ENCODE peak calls at places on chromosomes 3 and 15, in four cellular contexts. D, Q, X and F are unnamed samples.
A peak's percentile ranks its signal among the peaks of the same experiment; 100 is the strongest.

GRCh38 chr15:39363761-39364586 is 216.9 kb upstream of the THBS1 start:
- DNase-seq in D (no peak), Q (no peak), X (no peak), F (no peak)

GRCh38 chr15:61195116-61196002 is 33.7 kb downstream of the RORA start:
- DNase-seq in D (no peak), Q (peak; percentile 8), X (no peak), F (no peak)

GRCh38 chr3:4042869-4043268 is 243.6 kb downstream of the LRRN1 start:
- DNase-seq in D (no peak), Q (no peak), X (no peak), F (no peak)

GRCh38 chr3:148880681-148881080 is 15.6 kb downstream of the CPA3 start:
- DNase-seq in D (no peak), Q (no peak), X (no peak), F (no peak)

GRCh38 chr3:14256561-14257342 is 78.1 kb downstream of the LSM3 start:
- DNase-seq in D (no peak), Q (no peak), X (no peak), F (no peak)

GRCh38 chr15:85091990-85092389 is 110.3 kb downstream of the PDE8A start:
- DNase-seq in D (no peak), Q (no peak), X (no peak), F (no peak)

GRCh38 chr3:108103971-108104797 is 13.4 kb upstream of the CD47 start:
- DNase-seq in D (no peak), Q (no peak), X (no peak), F (no peak)

GRCh38 chr15:95567686-95568085 is 762.8 kb upstream of the NR2F2 start:
- DNase-seq in D (no peak), Q (no peak), X (no peak), F (no peak)

GRCh38 chr3:194279701-194280360 is 71.3 kb downstream of the CPN2 start:
- DNase-seq in D (no peak), Q (no peak), X (no peak), F (no peak)

GRCh38 chr15:38671675-38672141 is 107.1 kb upstream of the RASGRP1 start:
- DNase-seq in D (no peak), Q (no peak), X (no peak), F (no peak)

DNA sequence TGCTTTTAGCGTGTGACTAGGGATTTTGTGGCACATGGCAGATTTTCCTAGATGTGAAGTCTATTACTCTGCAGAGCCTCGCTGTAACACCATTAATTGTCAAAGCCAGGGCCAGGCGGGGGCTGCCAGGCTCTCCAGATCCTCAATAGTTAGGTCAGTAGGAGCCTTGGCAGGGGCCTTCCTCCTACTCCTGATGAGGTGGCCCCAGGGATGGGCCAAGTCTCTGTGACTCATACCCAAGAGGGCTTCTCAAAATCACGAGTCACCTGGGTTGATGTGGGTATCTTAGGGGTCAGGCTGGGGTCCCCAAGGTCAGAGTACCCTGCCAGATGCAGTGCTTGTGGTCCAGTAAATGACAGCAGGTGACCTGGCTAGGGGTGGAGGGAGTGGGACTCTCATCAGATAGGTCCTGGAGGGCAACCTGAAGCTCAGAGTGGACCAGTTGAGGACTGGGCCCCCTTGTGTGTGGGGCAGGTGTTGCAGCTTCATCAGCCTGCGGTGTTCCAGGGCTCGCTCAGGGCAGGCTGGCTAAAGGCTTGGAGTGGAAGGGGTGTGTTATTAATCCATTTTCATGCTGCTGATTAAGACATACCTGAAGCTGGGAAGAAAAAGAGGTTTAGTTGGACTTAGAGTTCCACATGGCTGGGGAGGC is 88.5 kb upstream of the MYZAP start:
- DNase-seq in D (no peak), Q (no peak), X (no peak), F (no peak)
- TF ChIP-seq CTCF in D (no peak), Q (no peak), X (peak; percentile 25), F (no peak)

GRCh38 chr3:127747751-127748521 is 74.4 kb downstream of the MGLL start:
- DNase-seq in D (peak; percentile 71), Q (peak; percentile 78), X (no peak), F (no peak)
- TF ChIP-seq CTCF in D (no peak), Q (peak; percentile 44), X (no peak), F (no peak)

GRCh38 chr15:57767526-57767925 is 61.0 kb downstream of the POLR2M start:
- DNase-seq in D (no peak), Q (no peak), X (no peak), F (no peak)
- TF ChIP-seq CTCF in D (no peak), Q (no peak), X (no peak), F (no peak)

DNA sequence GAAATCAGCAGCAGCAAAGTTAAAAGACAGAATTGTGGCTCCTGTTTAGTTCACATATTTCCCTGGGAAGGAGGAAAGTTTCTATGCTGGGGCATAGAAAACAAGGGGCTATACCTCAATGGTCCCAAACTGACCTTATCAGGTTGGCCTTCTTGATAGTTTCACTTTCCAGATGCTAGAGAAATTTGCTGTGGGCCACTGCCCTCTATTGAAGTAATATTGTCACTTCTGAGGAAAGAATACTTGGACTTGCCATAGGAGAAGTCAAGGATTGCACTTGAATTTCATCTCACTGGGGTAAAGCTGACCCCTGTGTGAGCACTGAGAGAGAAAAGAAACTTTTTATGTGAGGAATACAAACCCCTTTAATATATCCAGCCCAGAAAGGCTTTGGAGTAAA is 49.3 kb upstream of the XCR1 start:
- DNase-seq in D (no peak), Q (no peak), X (no peak), F (no peak)
- TF ChIP-seq CTCF in D (no peak), Q (peak; percentile 34), X (peak; percentile 17), F (peak; percentile 18)

DNA sequence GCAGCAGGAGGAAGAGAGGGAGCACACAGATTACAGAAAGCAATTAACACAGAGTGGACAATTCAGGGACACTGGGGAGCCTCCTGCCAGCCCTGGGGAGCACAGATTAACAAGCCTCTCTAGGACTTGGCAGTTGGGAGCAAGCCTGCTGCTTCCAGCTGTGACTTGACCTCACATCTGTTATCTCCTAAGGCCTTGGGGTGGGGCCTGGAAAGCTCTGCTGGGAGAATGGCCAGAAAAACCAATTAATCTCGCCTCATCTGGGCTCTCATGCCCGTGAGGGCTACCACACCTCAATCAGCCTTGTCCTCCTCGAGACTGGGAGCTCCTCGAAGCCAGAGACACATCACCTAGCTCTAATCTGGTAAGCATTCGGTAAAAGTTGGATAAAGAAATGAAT is 39.1 kb downstream of the SEMA5B start:
- DNase-seq in D (no peak), Q (no peak), X (no peak), F (no peak)
- TF ChIP-seq CTCF in D (no peak), Q (no peak), X (no peak), F (no peak)

DNA sequence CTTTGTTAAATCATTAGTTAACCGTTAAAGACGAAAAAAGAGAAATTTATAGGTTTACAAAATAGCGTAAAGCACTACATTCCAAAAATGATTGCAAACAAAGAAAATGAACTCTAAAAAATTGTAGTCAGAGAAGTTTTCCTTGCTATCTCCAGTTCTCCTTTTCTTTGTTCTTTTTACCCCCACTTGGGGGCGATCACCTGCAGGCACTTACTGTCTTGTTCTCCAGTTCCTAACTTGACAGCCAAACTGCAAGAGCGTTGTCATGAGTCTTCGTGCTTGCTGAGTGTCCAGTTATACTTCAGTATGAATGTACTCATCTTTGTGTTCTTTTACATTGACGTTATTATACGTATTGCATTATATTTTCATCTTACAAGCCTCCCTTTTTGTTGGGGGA is 54.5 kb downstream of the CHD2 start:
- DNase-seq in D (no peak), Q (no peak), X (no peak), F (no peak)
- TF ChIP-seq CTCF in D (no peak), Q (peak; percentile 35), X (peak; percentile 30), F (peak; percentile 22)

GRCh38 chr3:128484404-128485282 is 8.4 kb downstream of the GATA2 start:
- DNase-seq in D (no peak), Q (no peak), X (no peak), F (no peak)

GRCh38 chr3:128483657-128484403 is 9.2 kb downstream of the GATA2 start:
- DNase-seq in D (no peak), Q (no peak), X (no peak), F (no peak)

GRCh38 chr3:128481438-128481942 is 11.5 kb downstream of the GATA2 start:
- DNase-seq in D (no peak), Q (no peak), X (no peak), F (no peak)

GRCh38 chr3:128482175-128482856 is 10.7 kb downstream of the GATA2 start:
- DNase-seq in D (no peak), Q (no peak), X (no peak), F (no peak)

DNA sequence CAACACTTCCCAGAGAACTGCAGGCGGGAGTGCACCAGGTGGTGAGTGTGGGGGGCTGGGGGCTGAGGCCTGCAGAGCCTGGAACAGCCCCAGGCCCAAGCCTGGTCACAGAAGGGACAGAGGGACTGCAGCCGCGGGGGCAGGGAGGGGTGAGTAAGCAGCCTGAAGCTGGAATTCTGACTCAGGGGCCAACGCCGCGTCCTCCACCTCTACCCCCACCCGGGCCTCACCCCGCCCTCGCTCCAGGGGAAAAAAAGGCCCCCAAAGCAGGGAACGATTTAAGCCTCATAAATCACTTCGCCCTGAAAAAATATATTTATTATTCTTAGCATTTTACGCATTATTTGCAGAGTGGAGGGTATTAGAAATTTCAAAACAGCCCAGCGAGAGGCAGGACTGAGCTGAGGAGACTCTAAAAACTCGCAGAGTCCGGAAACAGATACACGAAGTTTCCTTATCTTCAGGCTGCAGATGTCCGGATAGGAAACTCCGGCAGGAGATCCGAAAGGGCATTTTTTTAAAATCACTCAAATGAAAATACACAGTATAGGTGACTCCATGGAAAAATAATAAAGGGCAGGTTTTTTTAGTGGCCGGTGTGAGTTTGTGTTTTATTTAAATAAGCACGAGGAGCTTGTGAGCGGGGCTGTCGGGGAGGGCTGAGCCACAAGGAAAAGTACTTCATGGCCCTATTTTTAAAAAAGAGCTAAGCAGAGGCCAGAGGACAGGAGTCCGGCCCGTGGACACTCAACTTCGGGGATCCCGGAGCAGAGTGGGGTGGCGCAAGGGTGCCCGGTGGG is 9.9 kb downstream of the GATA2 start:
- DNase-seq in D (no peak), Q (peak; percentile 43), X (no peak), F (no peak)
- TF ChIP-seq CTCF in D (no peak), Q (peak; percentile 29), X (no peak), F (no peak)

GRCh38 chr3:44624696-44625528 is at the start of gene ZNF197:
- DNase-seq in D (peak; percentile 59), Q (peak; percentile 52), X (peak; percentile 36), F (peak; percentile 63)
- TF ChIP-seq CTCF in D (peak; percentile 19), Q (no peak), X (no peak), F (peak; percentile 4)